ENCODE peak calls at places on chromosomes 7 and 10, in six cellular contexts. Y is neural progenitor cell; J is cardiac muscle cell; D is pancreas; X is ovary; Z is CD4-positive, alpha-beta T cell. W is an unnamed sample.

GRCh38 chr7:105097619-105098018 is 83.6 kb downstream of the KMT2E start:
- DNase-seq in Z (no peak), X (no peak), D (no peak), J (no peak), Y (no peak), W (no peak)

GRCh38 chr10:113003032-113003431 is 53.0 kb downstream of the TCF7L2 start:
- DNase-seq in D (no peak), X (no peak), Z (no peak), Y (no peak), J (no peak), W (no peak)

GRCh38 chr7:584122-584465 is 64.4 kb upstream of the PDGFA start:
- DNase-seq in Z (peak; percentile 91), X (no peak), D (no peak), J (no peak), Y (no peak), W (no peak)

GRCh38 chr10:16470747-16471146 is 33.9 kb downstream of the PTER start:
- DNase-seq in J (no peak), Z (no peak), Y (no peak), D (no peak), X (no peak), W (no peak)

GRCh38 chr7:140003913-140004382 is 58.8 kb downstream of the PARP12 start:
- DNase-seq in D (peak; percentile 33), X (no peak), Y (peak; percentile 81), J (peak; percentile 71), Z (no peak), W (peak; percentile 52)

GRCh38 chr10:93334181-93334580 is 148.0 kb downstream of the MYOF start:
- DNase-seq in Z (no peak), D (no peak), Y (no peak), J (no peak), X (no peak), W (no peak)

GRCh38 chr7:48518092-48518491 is 346.8 kb downstream of the ABCA13 start:
- DNase-seq in D (no peak), Y (no peak), X (no peak), Z (no peak), J (no peak), W (no peak)

GRCh38 chr7:135102372-135102771 is 45.5 kb upstream of the TMEM140 start:
- DNase-seq in X (no peak), J (no peak), Y (no peak), D (no peak), Z (no peak), W (no peak)

GRCh38 chr10:5965266-5965665 is 12.1 kb downstream of the IL15RA start:
- DNase-seq in Z (no peak), D (peak; percentile 76), J (no peak), Y (no peak), X (no peak), W (no peak)

GRCh38 chr10:84820596-84820995 is 492.2 kb downstream of the CCSER2 start:
- DNase-seq in Y (no peak), J (no peak), Z (no peak), D (no peak), X (no peak), W (no peak)

GRCh38 chr10:120098242-120098930 is 205.9 kb downstream of the SEC23IP start:
- DNase-seq in X (no peak), J (no peak), Y (no peak), Z (no peak), D (no peak), W (no peak)

GRCh38 chr10:14571866-14572507 is 202.7 kb downstream of the FAM107B start:
- DNase-seq in J (no peak), Z (peak; percentile 61), Y (no peak), D (peak; percentile 83), X (no peak), W (no peak)

GRCh38 chr10:60314306-60314940 is 75.3 kb downstream of the ANK3 start:
- DNase-seq in Z (no peak), J (no peak), D (no peak), X (no peak), Y (no peak), W (no peak)

GRCh38 chr10:104339469-104340098 is 1.3 kb upstream of the ITPRIP start:
- DNase-seq in Y (no peak), J (peak; percentile 72), X (peak; percentile 72), Z (no peak), D (peak; percentile 62), W (peak; percentile 76)

GRCh38 chr10:28569506-28570159 is 36.7 kb downstream of the WAC start:
- DNase-seq in Z (no peak), X (no peak), D (no peak), J (no peak), Y (no peak), W (no peak)

GRCh38 chr10:69816536-69816935 is 14.8 kb downstream of the COL13A1 start:
- DNase-seq in Y (no peak), Z (no peak), D (no peak), J (no peak), X (no peak), W (no peak)
- TF ChIP-seq CTCF in Y (no peak), Z (no peak), D (no peak), J (no peak), X (no peak), W (no peak)

DNA sequence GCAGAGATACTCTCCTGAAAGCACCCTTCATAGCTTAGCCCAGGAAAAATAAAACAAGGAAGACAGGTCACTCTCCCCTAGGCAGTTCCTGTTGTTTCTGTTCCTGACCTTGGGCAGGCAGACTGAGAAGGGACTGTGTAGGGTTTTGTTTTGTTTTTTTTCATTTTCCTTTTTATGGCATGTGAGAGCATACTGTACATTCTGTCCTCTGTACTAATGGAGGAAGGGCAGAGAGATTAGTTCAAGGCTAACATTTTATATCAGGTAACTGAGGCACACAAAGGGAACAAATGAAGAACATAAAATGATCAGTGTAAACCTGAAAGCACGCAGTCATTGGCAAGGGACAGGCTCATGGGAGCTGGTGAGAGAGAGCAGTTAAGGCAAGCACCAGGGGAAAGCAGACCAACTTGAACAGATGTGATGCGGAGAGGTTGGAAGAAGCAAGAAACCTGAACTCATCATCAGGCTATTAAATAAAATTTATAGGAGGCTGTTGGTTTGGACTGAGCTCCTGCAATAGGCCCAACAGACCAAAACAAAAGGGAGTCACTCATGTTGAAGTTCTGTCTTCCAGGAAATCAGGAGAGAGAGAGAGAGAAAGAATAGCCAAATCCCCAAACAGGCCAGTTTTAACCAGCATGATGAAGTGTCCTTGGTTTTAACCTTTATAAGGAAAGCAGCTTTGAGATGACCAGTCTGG is 34.2 kb upstream of the PDCD4 start:
- DNase-seq in Y (no peak), D (no peak), Z (no peak), J (no peak), X (peak; percentile 58), W (no peak)
- H3K27ac ChIP-seq in Y (no peak overlapping the region), D (peak overlapping the region; percentile 94), Z (no peak overlapping the region), J (peak overlapping the region; percentile 60), X (peak overlapping the region; percentile 37), W (peak overlapping the region; percentile 63)

DNA sequence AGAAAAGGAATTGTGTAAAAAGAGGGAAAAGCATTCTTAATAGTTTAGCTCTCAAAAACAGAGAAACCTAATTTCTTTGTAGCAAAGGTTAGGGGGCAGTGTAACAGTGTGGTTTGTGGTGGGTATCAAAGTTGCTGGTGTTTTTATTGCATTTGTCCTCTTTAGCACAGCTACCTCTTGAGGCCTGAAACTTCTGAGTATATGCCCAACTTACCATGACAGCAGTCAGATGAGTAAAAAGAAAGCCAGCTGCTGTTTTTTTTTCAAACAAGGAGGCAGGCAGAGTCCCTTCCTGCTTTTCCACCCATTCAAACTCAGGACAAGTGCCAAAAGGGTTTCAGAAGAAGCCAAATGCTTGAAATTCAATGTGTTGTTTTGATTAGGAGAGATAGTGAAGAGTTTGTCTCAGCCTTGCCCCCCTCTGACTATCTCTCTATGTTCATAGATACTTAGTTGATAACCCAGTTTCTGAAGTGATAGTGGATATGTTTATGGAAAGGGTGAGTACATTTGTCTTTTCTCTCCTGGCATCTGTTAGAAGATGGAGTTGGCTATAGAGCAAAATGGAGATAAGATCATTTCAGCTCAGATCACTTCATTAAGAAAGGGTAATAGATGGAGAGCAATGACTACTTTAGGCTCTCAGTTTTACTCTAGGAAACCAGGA is 23.1 kb downstream of the GBF1 start:
- DNase-seq in D (no peak), J (no peak), Y (no peak), Z (no peak), X (no peak), W (no peak)
- TF ChIP-seq CTCF in D (no peak), J (no peak), Y (no peak), Z (no peak), X (no peak), W (no peak)

GRCh38 chr7:92631067-92631829 is 41.1 kb upstream of the FAM133B start:
- DNase-seq in D (no peak), J (no peak), Y (no peak), Z (no peak), X (no peak), W (no peak)

GRCh38 chr7:92629779-92630178 is 39.6 kb upstream of the FAM133B start:
- DNase-seq in Z (no peak), D (no peak), X (no peak), J (no peak), Y (no peak), W (no peak)

GRCh38 chr7:92632791-92633190 is 42.6 kb upstream of the FAM133B start:
- DNase-seq in J (no peak), Z (no peak), X (no peak), Y (no peak), D (no peak), W (no peak)

GRCh38 chr7:92633211-92633906 is 43.2 kb upstream of the FAM133B start:
- DNase-seq in Y (no peak), J (no peak), Z (no peak), X (no peak), D (peak; percentile 15), W (no peak)

DNA sequence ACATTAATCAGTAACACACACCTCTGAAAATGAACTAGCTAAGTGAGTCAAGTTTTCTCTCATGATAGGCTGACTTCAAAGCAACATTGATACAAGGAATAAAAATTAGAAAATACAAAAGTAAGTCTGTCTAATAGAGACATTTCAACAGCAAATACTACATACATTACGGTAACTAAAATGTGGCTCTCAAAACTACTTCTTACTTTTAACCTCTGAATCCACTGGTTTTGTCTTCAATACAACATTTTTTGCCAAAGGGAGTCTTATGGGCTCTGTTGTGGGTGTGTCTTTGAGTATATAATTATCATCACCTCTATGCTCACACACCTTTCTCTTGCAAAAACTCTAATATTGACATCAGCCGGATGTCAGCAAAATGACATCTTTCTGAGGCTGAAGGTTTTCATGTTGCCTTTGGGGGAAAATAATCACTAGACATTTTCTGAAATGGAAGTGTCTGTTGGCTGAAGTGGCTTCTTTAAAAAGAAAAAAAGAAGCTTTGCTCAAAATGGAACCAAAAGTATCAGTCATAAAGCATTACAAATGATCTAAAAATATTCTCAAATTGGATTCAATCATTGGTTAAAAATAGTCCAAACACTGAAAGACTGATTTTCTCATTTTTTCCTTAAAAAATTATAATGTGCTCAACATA is 41.8 kb upstream of the FAM133B start:
- DNase-seq in D (no peak), J (no peak), Y (no peak), X (no peak), Z (no peak), W (no peak)
- H3K27ac ChIP-seq in D (no peak overlapping the region), J (peak overlapping the region; percentile 36), Y (no peak overlapping the region), X (no peak overlapping the region), Z (no peak overlapping the region), W (no peak overlapping the region)

DNA sequence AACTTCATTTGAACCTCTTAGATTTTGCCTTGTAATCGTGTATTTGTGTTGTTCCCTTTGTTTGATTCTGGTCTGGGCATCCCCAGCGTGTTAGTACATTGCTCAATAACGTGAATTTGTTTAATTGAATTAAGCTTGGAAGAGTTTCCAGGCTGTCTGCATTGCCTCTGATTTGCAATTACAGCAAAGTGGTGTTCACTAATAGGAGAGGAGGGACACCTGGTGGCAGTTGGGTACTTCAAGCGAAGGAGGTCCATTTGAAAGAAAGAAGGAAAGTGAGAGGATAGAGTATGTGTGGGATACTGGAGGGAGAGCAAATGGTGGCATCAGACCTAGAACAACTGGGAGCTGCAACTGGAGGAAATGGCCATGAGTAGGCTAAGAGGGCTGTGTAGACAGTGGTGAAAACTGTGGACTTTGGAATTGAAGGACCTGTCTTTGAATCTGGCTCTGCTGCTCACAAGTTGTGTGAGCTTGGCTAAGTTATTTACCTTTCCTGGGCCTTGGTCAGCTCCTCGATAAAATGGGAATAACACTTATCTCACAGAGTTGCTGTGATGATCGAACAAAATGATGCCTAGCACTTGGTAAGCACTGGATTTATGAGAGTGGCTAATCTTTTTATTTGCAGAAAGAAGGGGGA is 15.2 kb downstream of the LSMEM1 start:
- DNase-seq in Y (peak; percentile 72), D (peak; percentile 51), Z (peak; percentile 35), J (peak; percentile 67), X (peak; percentile 23), W (peak; percentile 68)
- TF ChIP-seq CTCF in Y (peak; percentile 73), D (peak; percentile 43), Z (peak; percentile 60), J (peak; percentile 62), X (peak; percentile 38), W (peak; percentile 74)